ENCODE peak calls at places on chromosomes 3 and 15, in six cellular contexts. T is ovary, Z is Peyer's patch, O is left ventricle myocardium inferior, E is aorta, X is thoracic aorta. C is an unnamed sample. For H3K4me1, the result is how much of the 10 kb centered on the place peaks cover.

GRCh38 chr3:38834110-38834509 is 18.1 kb upstream of the SCN10A start:
- DNase-seq in O (peak), E (peak), X (peak), T (no peak), Z (no peak), C (no peak)

GRCh38 chr3:192010490-192010889 is 549.5 kb downstream of the PYDC2 start:
- DNase-seq in Z (no peak), T (no peak), O (no peak), E (no peak), X (no peak), C (no peak)

GRCh38 chr3:177213806-177214528 is 16.7 kb upstream of the TBL1XR1 start:
- DNase-seq in E (no peak), O (no peak), Z (no peak), X (no peak), T (no peak), C (no peak)

GRCh38 chr3:31166249-31166885 is 271.9 kb upstream of the GADL1 start:
- DNase-seq in Z (no peak), T (no peak), E (no peak), X (no peak), O (no peak), C (no peak)

GRCh38 chr3:145648396-145648795 is 512.6 kb downstream of the PLOD2 start:
- DNase-seq in T (no peak), Z (no peak), X (no peak), E (no peak), O (no peak), C (no peak)

GRCh38 chr3:146067048-146067447 is 93.9 kb downstream of the PLOD2 start:
- DNase-seq in E (no peak), Z (no peak), T (no peak), O (no peak), X (no peak), C (no peak)

GRCh38 chr3:14549256-14549931 is 9.3 kb upstream of the GRIP2 start:
- DNase-seq in X (no peak), T (no peak), Z (no peak), O (no peak), E (peak), C (no peak)

GRCh38 chr3:124700880-124701684 is 29.2 kb upstream of the UMPS start:
- DNase-seq in O (no peak), Z (no peak), T (no peak), E (no peak), X (no peak), C (no peak)

GRCh38 chr15:33358303-33358702 is 47.5 kb downstream of the RYR3 start:
- DNase-seq in X (no peak), E (no peak), O (no peak), T (no peak), Z (no peak), C (no peak)

GRCh38 chr3:123613543-123613942 is 28.7 kb upstream of the HACD2 start:
- DNase-seq in Z (no peak), T (no peak), E (no peak), X (no peak), O (no peak), C (no peak)

GRCh38 chr3:4897765-4898453 is 81.3 kb upstream of the BHLHE40 start:
- DNase-seq in X (no peak), Z (no peak), T (no peak), O (no peak), E (no peak), C (no peak)

GRCh38 chr15:96792216-96792615 is 461.7 kb downstream of the NR2F2 start:
- DNase-seq in Z (no peak), T (no peak), X (no peak), O (no peak), E (no peak), C (no peak)

GRCh38 chr3:172153335-172153861 is 114.0 kb downstream of the FNDC3B start:
- DNase-seq in E (peak), O (peak), X (peak), T (peak), Z (peak), C (peak)

GRCh38 chr15:74787251-74788041 is 5.6 kb downstream of the CSK start:
- DNase-seq in Z (peak), T (no peak), X (no peak), E (no peak), O (peak), C (peak)

GRCh38 chr15:66715736-66716667 is 14.0 kb downstream of the SMAD6 start:
- DNase-seq in E (no peak), X (no peak), T (no peak), O (no peak), Z (no peak), C (no peak)
- H3K4me3 ChIP-seq in E (no peak), X (no peak), T (no peak), O (no peak), Z (no peak), C (no peak)

GRCh38 chr3:52230461-52230860 is 5.0 kb upstream of the TLR9 start:
- DNase-seq in T (no peak), Z (no peak), O (no peak), E (no peak), X (no peak), C (no peak)
- H3K27ac ChIP-seq in T (no peak), Z (no peak), O (no peak), E (no peak), X (no peak), C (no peak)

GRCh38 chr3:52240059-52240885 is 1.3 kb upstream of the TWF2 start:
- DNase-seq in T (peak), X (no peak), Z (peak), O (peak), E (no peak), C (no peak)
- H3K4me1 ChIP-seq in T (under half), X (under half), Z (half or more), O (half or more), E (under half), C (half or more)

GRCh38 chr3:126634803-126635202 is 20.1 kb downstream of the TXNRD3 start:
- DNase-seq in X (no peak), Z (no peak), E (no peak), O (no peak), T (no peak), C (no peak)

GRCh38 chr3:126629999-126630398 is 24.9 kb downstream of the TXNRD3 start:
- DNase-seq in O (no peak), Z (no peak), X (no peak), E (no peak), T (no peak), C (no peak)
- H3K4me3 ChIP-seq in O (no peak), Z (no peak), X (no peak), E (no peak), T (no peak), C (no peak)